ENCODE peak calls at places on chromosomes 2 and 18, in six cellular contexts. A is NCI-H1417, Y is AG04450, F is fibroblast of gingiva, N is Daoy, R is omental fat pad. C is an unnamed sample.

GRCh38 chr2:719191-719590 is 42.0 kb upstream of the TMEM18 start:
- DNase-seq in N (no peak), A (no peak), F (no peak), Y (no peak), R (no peak), C (no peak)

GRCh38 chr2:180677200-180677599 is 303.2 kb upstream of the UBE2E3 start:
- DNase-seq in F (no peak), N (no peak), Y (no peak), A (no peak), R (no peak), C (no peak)

GRCh38 chr2:134218928-134219707 is 34.8 kb upstream of the MGAT5 start:
- DNase-seq in N (no peak), F (no peak), A (no peak), Y (no peak), R (no peak), C (peak; percentile 13)

GRCh38 chr2:149629003-149629402 is 41.4 kb upstream of the MMADHC start:
- DNase-seq in Y (no peak), R (no peak), A (no peak), F (no peak), N (no peak), C (no peak)

GRCh38 chr18:48486762-48487161 is 52.1 kb upstream of the CTIF start:
- DNase-seq in R (no peak), Y (peak; percentile 33), F (peak; percentile 7), A (no peak), N (peak; percentile 26), C (no peak)

GRCh38 chr2:111167238-111168162 is 46.8 kb downstream of the BCL2L11 start:
- DNase-seq in A (peak; percentile 28), R (no peak), N (peak; percentile 35), Y (no peak), F (no peak), C (no peak)

GRCh38 chr2:81050580-81050979 is 746.0 kb upstream of the LRRTM1 start:
- DNase-seq in F (no peak), Y (no peak), N (no peak), R (no peak), A (no peak), C (no peak)

GRCh38 chr2:225272173-225272572 is 127.3 kb upstream of the NYAP2 start:
- DNase-seq in R (no peak), Y (no peak), A (no peak), F (no peak), N (no peak), C (no peak)

GRCh38 chr2:235511187-235511661 is 17.4 kb downstream of the AGAP1 start:
- DNase-seq in N (peak; percentile 83), F (peak; percentile 33), R (no peak), Y (peak; percentile 48), A (peak; percentile 30), C (no peak)

GRCh38 chr2:108893277-108893676 is 95.7 kb downstream of the EDAR start:
- DNase-seq in A (no peak), N (no peak), R (no peak), F (no peak), Y (no peak), C (no peak)

GRCh38 chr2:113157897-113158753 is 15.6 kb upstream of the PSD4 start:
- DNase-seq in Y (no peak), R (no peak), A (no peak), F (no peak), N (peak; percentile 50), C (no peak)

GRCh38 chr18:53906681-53907080 is 317.8 kb downstream of the MBD2 start:
- DNase-seq in R (no peak), Y (no peak), N (no peak), F (no peak), A (no peak), C (no peak)

GRCh38 chr2:237604960-237605359 is 14.4 kb upstream of the RAB17 start:
- DNase-seq in F (no peak), N (no peak), Y (no peak), R (no peak), A (peak; percentile 13), C (no peak)

GRCh38 chr2:205654878-205655601 is 27.3 kb upstream of the NRP2 start:
- DNase-seq in A (no peak), N (peak; percentile 49), Y (no peak), R (no peak), F (peak; percentile 91), C (no peak)

GRCh38 chr2:224039080-224039769 is at the start of gene SERPINE2:
- DNase-seq in Y (no peak), F (peak; percentile 76), N (peak; percentile 82), A (peak; percentile 92), R (no peak), C (no peak)

GRCh38 chr18:54119524-54120019 is 104.9 kb downstream of the MBD2 start:
- DNase-seq in R (no peak), A (peak; percentile 66), Y (peak; percentile 20), N (peak; percentile 12), F (peak; percentile 61), C (no peak)

GRCh38 chr18:10271481-10271880 is 183.0 kb upstream of the APCDD1 start:
- DNase-seq in F (peak; percentile 85), N (no peak), R (no peak), Y (no peak), A (no peak), C (no peak)

C was measured in T-helper 22 cell.